ENCODE peak calls at places on chromosomes 2 and 18, in six cellular contexts. O, G, K, F, E and I are unnamed samples.

GRCh38 chr2:240355001-240355891 is 80.2 kb upstream of the GPC1 start:
- DNase-seq in O (no peak), G (no peak), K (no peak), F (no peak), E (peak; percentile 41), I (no peak)

GRCh38 chr2:76009484-76009883 is 298.8 kb upstream of the GCFC2 start:
- DNase-seq in O (no peak), G (no peak), K (no peak), F (no peak), E (no peak), I (no peak)

GRCh38 chr18:10739152-10739551 is 213.3 kb downstream of the NAPG start:
- DNase-seq in O (no peak), G (no peak), K (no peak), F (no peak), E (no peak), I (no peak)

GRCh38 chr2:204673877-204674276 is 128.6 kb downstream of the PARD3B start:
- DNase-seq in O (no peak), G (no peak), K (no peak), F (no peak), E (peak; percentile 48), I (no peak)

GRCh38 chr2:178279142-178279541 is 84.8 kb downstream of the OSBPL6 start:
- DNase-seq in O (peak; percentile 49), G (no peak), K (no peak), F (no peak), E (peak; percentile 99), I (no peak)

GRCh38 chr2:62744603-62745002 is 39.1 kb downstream of the EHBP1 start:
- DNase-seq in O (no peak), G (no peak), K (no peak), F (no peak), E (no peak), I (no peak)

GRCh38 chr2:168456526-168457176 is 579 bp downstream of the CERS6 start:
- DNase-seq in O (peak; percentile 64), G (peak; percentile 36), K (peak; percentile 45), F (peak; percentile 64), E (peak; percentile 66), I (no peak)

GRCh38 chr18:25464211-25464610 is 112.2 kb upstream of the ZNF521 start:
- DNase-seq in O (no peak), G (no peak), K (no peak), F (no peak), E (peak; percentile 62), I (no peak)

GRCh38 chr18:29271496-29271895 is 1094.6 kb upstream of the CDH2 start:
- DNase-seq in O (no peak), G (no peak), K (no peak), F (no peak), E (no peak), I (no peak)

GRCh38 chr2:28764909-28765308 is 13.3 kb downstream of the PPP1CB start:
- DNase-seq in O (no peak), G (no peak), K (no peak), F (no peak), E (no peak), I (no peak)

GRCh38 chr18:4119127-4119648 is 335.9 kb downstream of the DLGAP1 start:
- DNase-seq in O (no peak), G (no peak), K (no peak), F (no peak), E (no peak), I (peak; percentile 71)

GRCh38 chr2:1678609-1679008 is 65.7 kb downstream of the PXDN start:
- DNase-seq in O (no peak), G (no peak), K (no peak), F (peak; percentile 40), E (no peak), I (no peak)

GRCh38 chr18:47317824-47318508 is 66.5 kb upstream of the SKOR2 start:
- DNase-seq in O (no peak), G (no peak), K (no peak), F (no peak), E (no peak), I (no peak)

GRCh38 chr18:74506405-74507119 is 10.4 kb downstream of the CNDP2 start:
- DNase-seq in O (no peak), G (no peak), K (no peak), F (peak; percentile 32), E (no peak), I (no peak)

GRCh38 chr2:179854891-179855290 is 6.5 kb downstream of the ZNF385B start:
- DNase-seq in O (no peak), G (no peak), K (no peak), F (no peak), E (no peak), I (no peak)

GRCh38 chr2:179857236-179857635 is 4.2 kb downstream of the ZNF385B start:
- DNase-seq in O (no peak), G (no peak), K (no peak), F (no peak), E (no peak), I (no peak)

GRCh38 chr2:179856205-179856604 is 5.2 kb downstream of the ZNF385B start:
- DNase-seq in O (no peak), G (no peak), K (no peak), F (no peak), E (no peak), I (no peak)

GRCh38 chr2:179853108-179853507 is 8.3 kb downstream of the ZNF385B start:
- DNase-seq in O (no peak), G (no peak), K (no peak), F (no peak), E (no peak), I (no peak)

GRCh38 chr2:179855673-179856072 is 5.7 kb downstream of the ZNF385B start:
- DNase-seq in O (no peak), G (no peak), K (no peak), F (no peak), E (no peak), I (no peak)
- H3K4me1 ChIP-seq in O (no peaks in the 10 kb centered on the region), G (peaks cover 5% of the 10 kb centered on the region), K (peaks cover 5% of the 10 kb centered on the region), F (no peaks in the 10 kb centered on the region), E (no peaks in the 10 kb centered on the region), I (no peaks in the 10 kb centered on the region)

DNA sequence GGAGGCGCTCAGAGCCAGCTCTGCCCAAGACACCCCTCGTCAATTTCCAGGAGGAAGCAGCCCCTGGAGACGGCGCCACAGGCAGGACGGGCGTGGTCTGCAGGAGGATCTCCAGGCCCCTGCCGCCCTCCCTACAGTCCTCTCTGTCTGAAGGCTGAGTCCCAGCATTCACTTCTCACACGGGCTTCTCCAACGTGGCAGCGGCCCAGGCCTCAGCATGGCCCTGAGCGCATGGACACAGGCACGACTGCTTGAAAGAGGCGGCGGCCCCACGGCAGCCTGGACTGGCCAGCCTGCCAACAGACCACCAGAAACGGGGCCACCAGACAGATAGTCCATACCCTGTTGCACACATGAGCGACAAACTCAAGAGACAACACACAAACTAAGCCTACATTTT is 23.3 kb downstream of the SDC1 start:
- DNase-seq in O (no peak), G (no peak), K (no peak), F (no peak), E (no peak), I (no peak)
- H3K4me3 ChIP-seq in O (no peak overlapping the region), G (no peak overlapping the region), K (no peak overlapping the region), F (no peak overlapping the region), E (no peak overlapping the region), I (no peak overlapping the region)

GRCh38 chr2:216698895-216699294 is 3.5 kb upstream of the IGFBP5 start:
- DNase-seq in O (peak; percentile 50), G (no peak), K (no peak), F (no peak), E (peak; percentile 85), I (no peak)
- H3K27ac ChIP-seq in O (no peak overlapping the region), G (peak overlapping the region; percentile 94), K (peak overlapping the region; percentile 94), F (no peak overlapping the region), E (no peak overlapping the region), I (no peak overlapping the region)

DNA sequence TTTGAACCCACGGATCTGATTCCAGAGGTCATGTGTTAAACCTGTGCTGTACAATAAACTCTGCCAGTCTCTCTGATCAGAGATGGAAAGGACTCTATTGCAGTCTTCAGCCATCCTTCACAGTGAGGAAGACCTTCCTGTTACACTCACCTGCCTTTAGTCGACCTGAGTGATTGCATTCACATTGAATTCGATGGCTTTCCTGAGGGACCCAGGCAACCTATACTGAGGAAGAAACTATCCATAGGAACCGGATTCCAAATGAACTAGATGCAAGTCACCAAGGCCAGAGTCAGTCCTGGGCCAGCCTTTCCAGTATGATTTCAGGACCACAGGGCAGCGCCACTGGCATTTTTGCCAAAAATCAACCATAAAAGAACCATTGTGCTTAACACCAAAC is 56.8 kb downstream of the PKDCC start:
- DNase-seq in O (no peak), G (no peak), K (no peak), F (no peak), E (no peak), I (no peak)
- H3K4me1 ChIP-seq in O (no peaks in the 10 kb centered on the region), G (peaks cover 32% of the 10 kb centered on the region), K (peaks cover 13% of the 10 kb centered on the region), F (peaks cover 96% of the 10 kb centered on the region), E (peaks cover 8% of the 10 kb centered on the region), I (peaks cover 2% of the 10 kb centered on the region)

GRCh38 chr2:229714736-229715541 is 584 bp upstream of the DNER start:
- DNase-seq in O (peak; percentile 50), G (peak; percentile 42), K (peak; percentile 39), F (no peak), E (peak; percentile 87), I (no peak)

GRCh38 chr2:229712125-229712524 is 2.2 kb downstream of the DNER start:
- DNase-seq in O (no peak), G (no peak), K (no peak), F (no peak), E (peak; percentile 11), I (no peak)

GRCh38 chr2:229715895-229716507 is 1.6 kb upstream of the DNER start:
- DNase-seq in O (peak; percentile 40), G (no peak), K (peak; percentile 9), F (no peak), E (no peak), I (no peak)

GRCh38 chr2:229714080-229714735 is at the start of gene DNER:
- DNase-seq in O (peak; percentile 24), G (no peak), K (peak; percentile 20), F (no peak), E (peak; percentile 32), I (no peak)

DNA sequence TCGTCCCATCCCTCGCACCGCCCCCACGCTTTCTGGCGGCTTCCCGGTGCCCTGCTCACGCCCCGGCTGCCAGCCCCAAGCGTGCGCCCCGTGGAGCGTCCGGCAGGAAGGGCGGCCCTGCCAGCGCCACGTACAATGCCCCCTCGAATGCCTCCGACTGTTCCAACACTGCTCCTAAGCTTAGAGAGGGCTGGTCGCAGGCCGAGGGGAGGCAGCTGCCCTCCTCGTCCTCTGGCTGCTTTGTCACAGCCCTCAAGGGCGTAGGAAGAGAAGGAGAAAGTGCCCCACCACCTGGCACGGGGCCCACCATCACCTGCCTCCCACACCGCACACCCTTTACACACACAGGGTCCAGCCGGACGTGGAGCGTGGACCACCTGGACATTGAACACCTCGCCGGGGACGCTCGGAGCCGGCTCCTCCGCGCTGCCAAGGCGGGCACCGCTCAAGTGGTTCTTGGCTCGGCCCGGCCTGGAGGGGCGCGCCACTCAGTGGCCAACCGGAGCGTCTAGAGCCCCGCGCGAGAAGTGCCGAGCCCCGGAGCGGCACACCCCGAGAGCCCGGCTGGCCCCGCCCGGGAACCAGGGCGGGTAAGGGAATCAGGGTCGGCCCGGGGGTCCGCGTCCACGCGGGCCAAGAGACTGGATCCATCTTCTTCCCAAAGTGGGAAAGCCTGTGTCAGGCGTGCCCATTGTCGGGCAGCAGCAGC is 830 bp downstream of the DNER start:
- DNase-seq in O (no peak), G (no peak), K (no peak), F (no peak), E (peak; percentile 12), I (no peak)
- H3K4me3 ChIP-seq in O (no peak overlapping the region), G (peak overlapping the region; percentile 65), K (peak overlapping the region; percentile 36), F (peak overlapping the region; percentile 22), E (peak overlapping the region; percentile 11), I (peak overlapping the region; percentile 78)

GRCh38 chr2:54946220-54946568 is 104.1 kb downstream of the RTN4 start:
- DNase-seq in O (no peak), G (no peak), K (no peak), F (no peak), E (peak; percentile 42), I (no peak)
- H3K27ac ChIP-seq in O (no peak overlapping the region), G (peak overlapping the region; percentile 66), K (peak overlapping the region; percentile 38), F (no peak overlapping the region), E (peak overlapping the region; percentile 72), I (no peak overlapping the region)